ENCODE peak calls at places on chromosomes 12 and 14, in nine cellular contexts. V is aorta; W is transverse colon; X is upper lobe of right lung; L is right atrium auricular region; P is effector memory CD4-positive, alpha-beta T cell; E is lower lobe of right lung; O is CD8-positive, alpha-beta T cell; H is sigmoid colon. A is an unnamed sample. For H3K4me1, the result is how much of the 10 kb centered on the place peaks cover.

GRCh38 chr12:28583771-28584261 is 393.6 kb downstream of the CCDC91 start:
- DNase-seq in V (no peak), W (no peak), X (no peak), L (no peak), P (no peak), E (no peak), O (no peak), H (no peak), A (no peak)

GRCh38 chr12:31370645-31371620 is 45.0 kb upstream of the SINHCAF start:
- DNase-seq in V (no peak), W (peak), X (no peak), L (no peak), P (no peak), E (no peak), O (no peak), H (no peak), A (no peak)

GRCh38 chr12:5433840-5434646 is 2.1 kb downstream of the NTF3 start:
- DNase-seq in V (no peak), W (no peak), X (no peak), L (no peak), P (no peak), E (no peak), O (no peak), H (no peak), A (no peak)

GRCh38 chr12:51082561-51083139 is 746 bp downstream of the CSRNP2 start:
- DNase-seq in V (no peak), W (peak), X (no peak), L (no peak), P (no peak), E (no peak), O (peak), H (no peak), A (no peak)

GRCh38 chr12:127539499-127539898 is 727.5 kb upstream of the TMEM132C start:
- DNase-seq in V (no peak), W (no peak), X (no peak), L (no peak), P (no peak), E (no peak), O (no peak), H (no peak), A (no peak)

GRCh38 chr12:42696424-42697149 is 107.0 kb upstream of the PRICKLE1 start:
- DNase-seq in V (peak), W (peak), X (no peak), L (peak), P (no peak), E (peak), O (no peak), H (peak), A (no peak)

GRCh38 chr12:40999212-40999611 is 188.9 kb upstream of the PDZRN4 start:
- DNase-seq in V (no peak), W (no peak), X (no peak), L (no peak), P (no peak), E (no peak), O (no peak), H (no peak), A (no peak)

GRCh38 chr12:19177754-19178153 is 48.2 kb downstream of the PLEKHA5 start:
- DNase-seq in V (no peak), W (no peak), X (no peak), L (no peak), P (no peak), E (no peak), O (no peak), H (no peak), A (no peak)

GRCh38 chr14:33230016-33230415 is 291.3 kb downstream of the NPAS3 start:
- DNase-seq in V (no peak), W (no peak), X (no peak), L (no peak), P (no peak), E (no peak), O (no peak), H (no peak), A (no peak)

GRCh38 chr12:68432622-68433021 is 100.5 kb upstream of the MDM1 start:
- DNase-seq in V (no peak), W (no peak), X (no peak), L (no peak), P (no peak), E (no peak), O (no peak), H (no peak), A (no peak)

GRCh38 chr14:61911534-61911933 is 149.3 kb downstream of the SNAPC1 start:
- DNase-seq in V (no peak), W (no peak), X (no peak), L (no peak), P (no peak), E (no peak), O (peak), H (no peak), A (no peak)

GRCh38 chr12:10194160-10194559 is 15.3 kb downstream of the TMEM52B start:
- DNase-seq in V (no peak), W (no peak), X (no peak), L (no peak), P (no peak), E (no peak), O (no peak), H (no peak), A (no peak)

GRCh38 chr12:53925006-53925405 is 13.6 kb upstream of the HOXC13 start:
- DNase-seq in V (no peak), W (no peak), X (no peak), L (no peak), P (no peak), E (no peak), O (no peak), H (no peak), A (no peak)

GRCh38 chr14:97301931-97302559 is 504.9 kb downstream of the VRK1 start:
- DNase-seq in V (no peak), W (no peak), X (no peak), L (no peak), P (no peak), E (no peak), O (no peak), H (no peak), A (no peak)

GRCh38 chr12:48601013-48601756 is 31.3 kb upstream of the LALBA start:
- DNase-seq in V (no peak), W (no peak), X (no peak), L (no peak), P (no peak), E (no peak), O (no peak), H (no peak), A (no peak)

GRCh38 chr14:42480235-42480634 is 873.6 kb downstream of the LRFN5 start:
- DNase-seq in V (no peak), W (no peak), X (no peak), L (no peak), P (no peak), E (no peak), O (no peak), H (no peak), A (no peak)

GRCh38 chr12:117053597-117054201 is 45.5 kb downstream of the TESC start:
- DNase-seq in V (no peak), W (no peak), X (no peak), L (no peak), P (no peak), E (no peak), O (no peak), H (no peak), A (no peak)

GRCh38 chr12:75087656-75088055 is 122.0 kb downstream of the KCNC2 start:
- DNase-seq in V (no peak), W (no peak), X (no peak), L (no peak), P (no peak), E (no peak), O (no peak), H (no peak), A (no peak)

GRCh38 chr14:73521229-73521628 is 15.7 kb upstream of the ACOT1 start:
- DNase-seq in V (no peak), W (no peak), X (no peak), L (no peak), P (no peak), E (no peak), O (no peak), H (no peak), A (no peak)

GRCh38 chr12:118046430-118046829 is 14.5 kb downstream of the WSB2 start:
- DNase-seq in V (no peak), W (no peak), X (no peak), L (no peak), P (no peak), E (no peak), O (no peak), H (no peak), A (no peak)

GRCh38 chr14:61934385-61934784 is 172.2 kb downstream of the SNAPC1 start:
- DNase-seq in V (no peak), W (no peak), X (no peak), L (no peak), P (no peak), E (no peak), O (no peak), H (no peak), A (no peak)

GRCh38 chr12:12627308-12627827 is 15.7 kb downstream of the CREBL2 start:
- DNase-seq in V (no peak), W (no peak), X (no peak), L (no peak), P (no peak), E (no peak), O (no peak), H (no peak), A (no peak)

GRCh38 chr12:125564753-125565152 is 499.5 kb downstream of the AACS start:
- DNase-seq in V (no peak), W (no peak), X (no peak), L (no peak), P (no peak), E (no peak), O (no peak), H (no peak), A (no peak)

GRCh38 chr12:87509233-87509820 is 519.9 kb downstream of the C12orf50 start:
- DNase-seq in V (no peak), W (no peak), X (no peak), L (no peak), P (no peak), E (no peak), O (no peak), H (no peak), A (peak)

GRCh38 chr14:54785111-54785777 is 117.4 kb downstream of the GCH1 start:
- DNase-seq in V (no peak), W (no peak), X (no peak), L (no peak), P (no peak), E (no peak), O (no peak), H (peak), A (no peak)

GRCh38 chr14:31829256-31829923 is 247.7 kb upstream of the ARHGAP5 start:
- DNase-seq in V (no peak), W (no peak), X (no peak), L (no peak), P (no peak), E (no peak), O (no peak), H (no peak), A (no peak)

GRCh38 chr12:120119395-120119973 is 2.9 kb upstream of the RAB35 start:
- DNase-seq in V (no peak), W (no peak), X (no peak), L (no peak), P (no peak), E (no peak), O (no peak), H (no peak), A (peak)

GRCh38 chr12:52964556-52965336 is 15.8 kb downstream of the KRT18 start:
- DNase-seq in V (no peak), W (no peak), X (no peak), L (no peak), P (no peak), E (no peak), O (no peak), H (no peak), A (no peak)

DNA sequence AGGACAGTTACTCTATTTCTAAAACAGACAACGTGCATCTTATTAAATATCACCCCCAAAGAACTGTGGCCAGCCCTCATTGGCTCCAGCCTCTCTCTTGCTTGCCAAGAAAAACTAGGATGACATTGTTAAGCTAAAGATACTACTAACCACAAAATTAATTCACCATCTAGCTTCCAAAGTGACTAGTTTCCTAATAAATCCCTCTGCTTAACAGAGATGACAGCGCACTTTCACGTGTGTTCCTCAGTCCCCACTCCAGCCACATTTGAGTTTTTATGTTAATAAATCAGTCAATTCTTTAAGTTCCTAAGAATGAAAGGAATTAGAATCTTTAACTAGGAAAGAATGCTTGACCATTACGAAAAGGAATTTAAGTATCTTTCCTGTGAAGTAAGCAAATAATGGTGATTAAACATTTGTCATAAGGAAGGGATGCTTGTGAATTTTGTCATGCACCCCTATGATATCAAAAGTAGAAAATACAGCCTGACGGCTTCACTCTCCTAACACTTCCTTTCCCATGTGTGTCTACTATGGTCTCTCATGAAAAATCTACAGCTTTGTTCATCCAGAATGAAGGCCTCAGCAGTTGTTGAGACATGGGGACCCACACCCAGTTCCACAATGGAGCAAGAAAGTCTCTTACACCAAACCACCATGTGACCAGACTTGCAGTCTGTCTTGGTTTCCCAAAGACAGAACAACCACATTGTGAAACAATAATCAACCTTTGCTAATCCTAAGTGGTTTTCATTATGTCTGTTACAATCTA is 8.1 kb downstream of the CORO1C start:
- DNase-seq in V (no peak), W (no peak), X (no peak), L (no peak), P (no peak), E (no peak), O (no peak), H (peak), A (no peak)
- H3K4me1 ChIP-seq in V (under half), W (half or more), X (half or more), L (under half), P (under half), E (half or more), O (under half), H (half or more), A (under half)

DNA sequence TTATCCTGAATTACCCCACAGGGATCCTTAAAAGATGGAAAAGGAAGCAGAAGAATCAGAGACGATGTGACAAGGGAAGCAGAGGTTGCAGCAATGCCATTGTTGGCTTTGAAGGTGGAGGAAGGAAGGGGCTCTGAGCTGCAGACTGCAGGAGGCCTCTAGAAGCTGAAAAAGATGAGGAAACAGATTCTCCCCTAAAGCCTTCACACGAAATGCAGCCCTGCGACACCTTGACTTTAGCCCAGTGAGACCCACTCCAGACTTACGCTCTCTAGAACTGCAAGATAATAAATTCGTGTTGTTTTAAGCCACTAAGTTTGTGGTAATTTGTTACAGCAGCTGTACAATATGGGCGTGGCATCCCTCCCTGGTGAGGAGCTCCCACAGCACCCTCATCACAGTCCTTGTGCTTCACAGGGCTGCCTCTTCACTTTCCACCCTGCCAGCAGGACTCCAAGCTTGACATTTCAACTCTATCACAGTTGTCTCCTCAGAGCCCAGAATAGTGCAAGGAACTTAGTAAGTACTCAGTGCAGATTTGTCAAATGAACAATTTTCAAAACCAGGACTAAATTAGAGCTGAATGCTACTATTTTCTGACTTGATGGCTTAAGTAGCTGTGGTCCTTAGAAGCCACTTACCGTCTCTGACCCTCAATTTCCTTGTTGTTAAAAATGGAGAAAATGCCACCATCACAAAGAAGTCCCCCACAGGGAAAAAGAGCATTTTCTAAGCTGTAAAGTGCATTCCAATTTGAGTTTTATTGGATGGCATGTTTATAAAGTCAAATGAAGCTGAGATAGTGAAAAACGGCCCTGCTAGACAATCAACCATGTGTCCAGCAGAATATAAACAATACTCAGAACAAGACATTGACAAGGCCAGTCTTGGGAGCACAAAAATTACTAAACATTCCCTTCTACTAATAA is 53.4 kb downstream of the GOLGA5 start:
- DNase-seq in V (no peak), W (no peak), X (no peak), L (no peak), P (no peak), E (no peak), O (no peak), H (no peak), A (no peak)
- H3K4me1 ChIP-seq in V (under half), W (under half), X (under half), L (under half), P (under half), E (under half), O (under half), H (under half), A (under half)

DNA sequence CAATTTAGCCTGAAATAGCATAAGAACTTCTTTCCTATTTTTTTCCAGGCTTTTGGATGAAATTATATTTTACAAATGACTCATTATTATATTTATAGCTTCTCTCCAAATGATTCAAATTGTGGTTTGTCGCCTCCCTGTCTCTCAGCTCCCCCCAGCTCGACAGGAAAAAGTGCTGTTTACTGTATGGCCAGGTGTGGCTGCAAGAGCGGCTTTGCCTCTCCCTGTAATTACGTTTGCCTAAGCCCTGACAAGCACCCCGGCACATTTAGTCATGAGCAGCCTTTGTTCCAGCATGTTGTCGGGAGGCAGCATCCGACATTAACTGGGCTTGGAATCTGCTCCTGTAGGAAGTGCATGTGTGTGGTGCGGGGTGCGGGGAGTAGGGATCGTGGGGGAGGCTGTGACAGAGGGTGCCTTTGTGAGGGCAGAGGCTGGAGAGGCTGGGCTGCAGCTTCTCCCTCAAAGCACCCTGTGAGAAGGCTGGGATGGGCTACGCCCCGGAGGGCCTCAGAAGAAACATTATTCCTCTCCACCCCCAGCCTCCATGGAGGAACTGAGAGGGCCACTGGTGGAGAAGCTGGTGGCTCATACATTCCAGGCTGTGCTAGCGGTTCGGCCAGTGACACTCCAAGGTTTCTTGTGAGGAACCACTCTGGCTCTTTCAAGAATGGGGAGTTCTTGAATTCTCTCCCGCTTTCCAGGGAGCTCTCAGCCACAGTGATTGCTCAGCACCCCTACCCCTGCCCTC is 42.1 kb upstream of the CTDSP2 start:
- DNase-seq in V (peak), W (peak), X (peak), L (no peak), P (no peak), E (no peak), O (no peak), H (no peak), A (peak)
- H3K4me1 ChIP-seq in V (under half), W (half or more), X (half or more), L (under half), P (under half), E (half or more), O (under half), H (half or more), A (under half)

DNA sequence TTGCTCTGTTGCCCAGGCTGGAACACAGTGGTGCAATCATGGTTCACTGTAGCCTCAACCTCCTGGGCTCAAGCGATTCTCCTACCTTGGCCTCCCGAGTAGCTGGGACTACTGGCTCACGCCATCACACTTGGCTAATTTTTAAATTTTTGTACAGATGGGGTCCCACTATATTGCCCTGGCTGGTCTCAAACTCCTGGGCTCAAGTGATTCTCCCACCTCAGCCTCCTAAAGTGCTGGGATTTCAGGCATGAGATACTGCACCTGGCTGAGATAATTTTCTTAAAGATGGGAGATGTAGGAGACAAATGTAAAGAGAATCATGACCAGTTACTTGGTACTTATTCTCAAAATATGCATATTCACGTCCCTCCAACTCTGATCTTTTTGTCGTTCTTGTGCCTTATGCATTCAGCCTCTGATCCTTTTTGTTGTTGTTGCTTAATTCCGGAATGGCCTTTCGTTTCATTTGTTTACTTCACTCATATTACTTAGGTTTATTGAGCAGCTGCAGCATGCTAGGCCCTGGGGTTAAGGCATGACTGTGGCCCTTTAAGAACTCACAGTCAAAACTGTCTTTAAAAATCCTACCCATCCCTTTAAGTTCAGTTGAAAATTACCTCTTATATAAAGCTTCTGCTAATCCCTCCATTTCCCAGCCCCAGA is 8.9 kb downstream of the RBMS2 start:
- DNase-seq in V (no peak), W (no peak), X (no peak), L (no peak), P (no peak), E (no peak), O (no peak), H (no peak), A (no peak)
- H3K4me1 ChIP-seq in V (under half), W (under half), X (half or more), L (under half), P (under half), E (half or more), O (under half), H (under half), A (under half)

GRCh38 chr12:92094751-92095161 is 50.9 kb downstream of the BTG1 start:
- DNase-seq in V (no peak), W (no peak), X (no peak), L (no peak), P (no peak), E (no peak), O (no peak), H (no peak), A (peak)
- H3K4me1 ChIP-seq in V (under half), W (under half), X (under half), L (under half), P (under half), E (under half), O (under half), H (under half), A (under half)

GRCh38 chr14:76846331-76847047 is 20.3 kb downstream of the LRRC74A start:
- DNase-seq in V (no peak), W (no peak), X (no peak), L (no peak), P (no peak), E (no peak), O (no peak), H (no peak), A (no peak)
- H3K4me1 ChIP-seq in V (under half), W (under half), X (under half), L (under half), P (under half), E (under half), O (under half), H (under half), A (under half)

A was measured in MM.1S.